ENCODE peak calls at places on chromosomes 11 and 22, in four cellular contexts. H is colonic mucosa, E is AG09309, R is MCF 10A. V is an unnamed sample.

GRCh38 chr11:114960117-114960516 is 281.8 kb downstream of the NXPE2 start:
- DNase-seq in H (no peak), E (no peak), R (no peak), V (no peak)

GRCh38 chr11:118607401-118608267 is at the start of gene PHLDB1:
- DNase-seq in H (peak; percentile 66), E (no peak), R (peak; percentile 61), V (peak; percentile 68)

GRCh38 chr11:33065445-33066178 is 26.2 kb downstream of the TCP11L1 start:
- DNase-seq in H (peak; percentile 74), E (no peak), R (peak; percentile 70), V (peak; percentile 85)

GRCh38 chr22:45529966-45530575 is 27.4 kb downstream of the FBLN1 start:
- DNase-seq in H (no peak), E (no peak), R (no peak), V (peak; percentile 40)

GRCh38 chr22:39178206-39179111 is 26.0 kb upstream of the CBX7 start:
- DNase-seq in H (no peak), E (no peak), R (peak; percentile 68), V (no peak)

GRCh38 chr11:44718612-44719390 is 8.0 kb upstream of the TSPAN18 start:
- DNase-seq in H (no peak), E (no peak), R (no peak), V (no peak)

GRCh38 chr11:2797741-2798361 is 87.7 kb downstream of the CDKN1C start:
- DNase-seq in H (peak; percentile 13), E (no peak), R (no peak), V (no peak)

GRCh38 chr22:19271856-19272535 is 19.5 kb downstream of the CLTCL1 start:
- DNase-seq in H (no peak), E (no peak), R (peak; percentile 5), V (peak; percentile 29)

GRCh38 chr11:121723261-121723741 is 270.5 kb upstream of the SORL1-AS1 start:
- DNase-seq in H (no peak), E (no peak), R (no peak), V (peak; percentile 42)

GRCh38 chr11:129319751-129320150 is 55.9 kb upstream of the BARX2 start:
- DNase-seq in H (no peak), E (no peak), R (no peak), V (no peak)

GRCh38 chr11:76609736-76610370 is 60.7 kb downstream of the LRRC32 start:
- DNase-seq in H (no peak), E (no peak), R (no peak), V (no peak)

GRCh38 chr11:12116425-12117032 is 6.1 kb downstream of the MICAL2 start:
- DNase-seq in H (no peak), E (no peak), R (no peak), V (no peak)

GRCh38 chr11:45909594-45910475 is 2.8 kb upstream of the FREY1 start:
- DNase-seq in H (no peak), E (no peak), R (no peak), V (no peak)

GRCh38 chr11:102115557-102115956 is 5.3 kb downstream of the YAP1 start:
- DNase-seq in H (peak; percentile 42), E (no peak), R (peak; percentile 54), V (peak; percentile 79)

GRCh38 chr11:133906746-133907145 is 50.0 kb downstream of the IGSF9B start:
- DNase-seq in H (no peak), E (no peak), R (no peak), V (no peak)

GRCh38 chr11:78961186-78961782 is 386.6 kb upstream of the NARS2 start:
- DNase-seq in H (peak; percentile 39), E (no peak), R (peak; percentile 81), V (peak; percentile 57)

GRCh38 chr11:35116245-35116644 is 22.7 kb upstream of the CD44 start:
- DNase-seq in H (no peak), E (no peak), R (peak; percentile 89), V (no peak)

GRCh38 chr11:33182246-33182878 is 21.1 kb upstream of the CSTF3 start:
- DNase-seq in H (peak; percentile 86), E (no peak), R (no peak), V (no peak)

V was measured in hepatocyte.